ENCODE peak calls at places on chromosome 15, in eight cellular contexts. U is HCT116, R is A549, E is HepG2, L is GM12878, O is GM23338, J is SK-N-SH, F is K562. Y is an unnamed sample. For H3K4me1, the result is how much of the 10 kb centered on the place peaks cover.

GRCh38 chr15:89993344-89993743 is 7.8 kb upstream of the ZNF710 start:
- DNase-seq in U (no peak), F (no peak), R (no peak), J (no peak), E (no peak), O (no peak), L (no peak), Y (no peak)

GRCh38 chr15:85047271-85047948 is 65.8 kb downstream of the PDE8A start:
- DNase-seq in R (peak), E (peak), U (no peak), O (peak), L (no peak), F (no peak), J (no peak), Y (peak)

GRCh38 chr15:92636401-92636949 is 19.1 kb downstream of the FAM174B start:
- DNase-seq in J (no peak), F (no peak), R (no peak), L (no peak), E (no peak), U (no peak), O (no peak), Y (no peak)

GRCh38 chr15:78626611-78627010 is 5.8 kb upstream of the CHRNA3 start:
- DNase-seq in R (no peak), E (no peak), O (no peak), U (no peak), L (no peak), F (no peak), J (no peak), Y (no peak)

GRCh38 chr15:65101418-65101890 is 13.5 kb downstream of the UBAP1L start:
- DNase-seq in U (peak), L (no peak), R (peak), F (peak), E (peak), J (peak), O (peak), Y (peak)

GRCh38 chr15:83248151-83248851 is 36.2 kb downstream of the BNC1 start:
- DNase-seq in R (peak), L (peak), U (peak), E (peak), F (peak), J (peak), O (peak), Y (peak)

GRCh38 chr15:60223161-60223560 is 174.6 kb downstream of the ANXA2 start:
- DNase-seq in L (no peak), E (no peak), R (no peak), U (no peak), O (no peak), F (no peak), J (no peak), Y (no peak)

GRCh38 chr15:63019539-63020109 is 22.9 kb upstream of the TPM1 start:
- DNase-seq in R (peak), U (peak), L (no peak), E (peak), J (no peak), F (no peak), O (peak), Y (peak)

GRCh38 chr15:89067751-89068150 is 20.5 kb upstream of the ABHD2 start:
- DNase-seq in J (no peak), O (no peak), R (no peak), L (no peak), U (no peak), E (no peak), F (no peak), Y (no peak)

GRCh38 chr15:31280831-31281216 is 45.8 kb upstream of the KLF13 start:
- DNase-seq in O (no peak), J (peak), L (no peak), R (no peak), U (no peak), F (no peak), E (no peak), Y (no peak)

GRCh38 chr15:90306560-90306959 is 41.1 kb downstream of the NGRN start:
- DNase-seq in F (no peak), R (no peak), E (no peak), U (no peak), J (no peak), O (no peak), L (peak), Y (no peak)

GRCh38 chr15:54373332-54373731 is 395.1 kb downstream of the UNC13C start:
- DNase-seq in E (no peak), R (no peak), F (no peak), O (no peak), L (no peak), J (no peak), U (no peak), Y (no peak)

GRCh38 chr15:80925597-80926059 is 64.0 kb downstream of the MESD start:
- DNase-seq in J (no peak), L (no peak), F (no peak), O (no peak), R (no peak), U (no peak), E (no peak), Y (no peak)

GRCh38 chr15:96544162-96544756 is 213.8 kb downstream of the NR2F2 start:
- DNase-seq in O (peak), F (no peak), L (no peak), E (no peak), U (no peak), J (peak), R (no peak), Y (no peak)

GRCh38 chr15:90294159-90294558 is 28.7 kb downstream of the NGRN start:
- DNase-seq in R (no peak), L (no peak), J (no peak), E (no peak), F (no peak), U (no peak), O (no peak), Y (no peak)

GRCh38 chr15:89352476-89352875 is 17.9 kb upstream of the POLG start:
- DNase-seq in U (no peak), J (no peak), R (no peak), F (no peak), L (no peak), O (no peak), E (no peak), Y (no peak)

GRCh38 chr15:101239724-101240136 is 12.1 kb downstream of the CHSY1 start:
- DNase-seq in R (no peak), J (no peak), L (peak), O (no peak), E (no peak), F (no peak), U (no peak), Y (no peak)

GRCh38 chr15:63466378-63467192 is 37.8 kb upstream of the USP3 start:
- DNase-seq in F (peak), J (peak), O (peak), U (peak), R (peak), L (no peak), E (peak), Y (no peak)

GRCh38 chr15:22945071-22945470 is 35.1 kb downstream of the CYFIP1 start:
- DNase-seq in F (no peak), L (no peak), R (no peak), O (no peak), J (no peak), E (no peak), U (no peak), Y (no peak)

GRCh38 chr15:48603922-48604321 is 41.6 kb downstream of the FBN1 start:
- DNase-seq in E (no peak), J (no peak), L (no peak), O (no peak), F (no peak), R (no peak), U (no peak), Y (no peak)

GRCh38 chr15:48602358-48603122 is 43.0 kb downstream of the FBN1 start:
- DNase-seq in J (no peak), E (no peak), U (no peak), O (peak), R (no peak), F (no peak), L (no peak), Y (no peak)

GRCh38 chr15:48603123-48603500 is 42.4 kb downstream of the FBN1 start:
- DNase-seq in U (no peak), L (no peak), J (no peak), O (peak), R (no peak), E (no peak), F (no peak), Y (no peak)

GRCh38 chr15:48607846-48608245 is 37.7 kb downstream of the FBN1 start:
- DNase-seq in J (no peak), E (no peak), L (no peak), R (no peak), U (no peak), O (no peak), F (no peak), Y (no peak)

DNA sequence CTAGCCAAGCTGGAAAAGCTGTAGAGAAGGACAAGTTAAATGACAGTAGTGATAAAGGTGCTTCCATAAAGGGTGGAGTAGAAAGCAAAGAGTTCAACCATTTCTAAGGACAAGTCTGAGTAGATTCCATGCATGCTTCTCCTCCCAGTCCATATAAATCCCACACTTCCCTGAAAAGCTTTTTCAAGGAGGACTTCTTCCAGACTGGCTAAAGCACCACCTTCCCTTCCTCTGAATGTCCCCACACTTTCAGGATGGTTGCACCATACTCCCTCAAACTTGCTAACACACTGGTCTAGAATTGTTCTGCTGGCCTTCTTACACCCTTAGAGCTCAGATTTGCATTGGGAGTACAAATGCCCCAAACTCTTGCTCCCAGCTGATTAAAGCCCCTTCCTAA is 40.9 kb downstream of the FBN1 start:
- DNase-seq in L (no peak), U (no peak), R (no peak), O (no peak), E (no peak), J (no peak), F (no peak), Y (no peak)
- TF ChIP-seq REST in L (no peak), U (no peak), R (no peak), O (no peak), E (no peak), J (no peak), F (no peak), Y (no peak)

GRCh38 chr15:40289140-40289775 is 6.4 kb upstream of the ANKRD63 start:
- DNase-seq in J (no peak), O (no peak), F (no peak), L (no peak), R (peak), U (no peak), E (no peak), Y (no peak)

GRCh38 chr15:40291088-40291574 is 8.3 kb upstream of the ANKRD63 start:
- DNase-seq in R (peak), F (peak), J (peak), E (no peak), L (no peak), U (no peak), O (peak), Y (no peak)

GRCh38 chr15:40292246-40292645 is 9.4 kb upstream of the ANKRD63 start:
- DNase-seq in E (no peak), R (no peak), U (no peak), J (no peak), L (no peak), F (no peak), O (no peak), Y (no peak)

GRCh38 chr15:40293006-40293405 is 10.1 kb upstream of the ANKRD63 start:
- DNase-seq in U (no peak), J (no peak), O (no peak), R (no peak), F (no peak), E (no peak), L (no peak), Y (no peak)

DNA sequence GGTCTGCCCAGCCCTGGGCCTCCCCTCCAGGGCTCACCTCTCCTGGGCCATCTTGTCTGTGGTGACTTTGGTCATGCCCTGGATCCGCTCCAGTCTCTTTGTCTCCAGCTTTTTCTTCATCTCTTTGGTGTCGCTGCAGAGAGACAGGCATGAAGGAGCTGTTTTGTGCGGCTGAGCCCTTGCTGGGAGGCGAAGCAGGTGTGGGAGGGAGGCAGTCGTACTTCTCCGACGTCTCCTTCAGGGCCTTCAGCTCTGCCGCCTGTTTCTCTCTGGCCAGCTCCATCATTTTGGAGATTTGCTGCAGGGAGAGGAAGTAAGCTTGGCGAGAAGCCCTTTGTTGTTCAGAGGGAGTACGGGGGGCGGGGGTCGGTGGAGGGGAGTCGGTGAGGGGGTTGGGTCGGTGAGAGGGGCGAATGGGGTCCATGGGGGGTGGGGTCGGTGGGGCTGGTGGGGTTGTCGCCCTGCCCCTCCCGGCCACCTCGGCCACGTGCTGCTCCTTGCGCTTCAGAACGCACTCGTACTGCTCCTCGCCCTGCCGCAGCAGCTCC is 7.8 kb upstream of the ANKRD63 start:
- DNase-seq in L (no peak), R (no peak), U (no peak), F (no peak), E (no peak), O (peak), J (no peak), Y (no peak)
- H3K4me3 ChIP-seq in L (no peak), R (peak), U (no peak), F (peak), E (peak), O (peak), J (peak), Y (peak)

GRCh38 chr15:35755237-35755802 is 209.4 kb upstream of the DPH6 start:
- DNase-seq in U (no peak), J (no peak), E (no peak), R (no peak), F (no peak), L (no peak), O (no peak), Y (no peak)
- H3K4me1 ChIP-seq in U (under half), J (under half), E (under half), R (under half), F (under half), L (under half), O (under half), Y (under half)

DNA sequence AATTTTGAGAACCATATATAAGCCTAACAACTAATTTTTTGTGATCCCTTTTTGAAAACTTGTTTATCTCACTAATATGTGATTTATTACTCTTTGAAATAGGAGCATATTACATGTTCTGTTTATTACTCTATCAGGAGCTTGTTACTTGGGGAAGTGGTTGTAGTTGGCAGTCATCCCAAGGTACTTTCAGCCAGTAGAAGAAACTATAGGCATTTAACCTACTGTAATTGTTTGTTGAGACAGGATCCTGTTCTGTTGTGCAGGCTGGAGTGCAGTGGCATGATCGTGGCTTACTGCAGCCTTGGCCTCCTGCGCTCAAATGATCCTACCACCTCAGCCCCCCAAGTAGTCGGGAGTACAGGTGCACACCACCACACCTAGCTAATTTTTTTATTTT is 195.6 kb downstream of the TCF12 start:
- DNase-seq in F (no peak), L (no peak), O (no peak), E (no peak), J (no peak), R (no peak), U (no peak), Y (no peak)
- TF ChIP-seq REST in F (no peak), L (no peak), O (no peak), E (no peak), J (no peak), R (no peak), U (no peak), Y (no peak)

GRCh38 chr15:52790941-52791751 is 1.0 kb upstream of the ONECUT1 start:
- DNase-seq in U (no peak), E (no peak), L (no peak), O (peak), J (peak), F (no peak), R (no peak), Y (no peak)

GRCh38 chr15:52789008-52789600 is 1.0 kb downstream of the ONECUT1 start:
- DNase-seq in U (no peak), R (no peak), J (no peak), L (no peak), E (no peak), O (no peak), F (no peak), Y (no peak)

GRCh38 chr15:52789601-52790165 is 453 bp downstream of the ONECUT1 start:
- DNase-seq in J (peak), O (peak), E (no peak), L (no peak), U (no peak), R (peak), F (no peak), Y (no peak)

GRCh38 chr15:52790166-52790708 is at the start of gene ONECUT1:
- DNase-seq in E (peak), J (peak), L (no peak), O (peak), R (peak), U (no peak), F (peak), Y (no peak)

GRCh38 chr15:52791776-52792175 is 1.6 kb upstream of the ONECUT1 start:
- DNase-seq in U (no peak), J (no peak), E (no peak), F (no peak), L (no peak), R (no peak), O (peak), Y (no peak)
- H3K4me3 ChIP-seq in U (no peak), J (no peak), E (no peak), F (no peak), L (no peak), R (no peak), O (peak), Y (no peak)